ENCODE peak calls at places on chromosomes 5 and 9, in ten cellular contexts. D, X, S, V, Z, B, K, A, F and R are unnamed samples.

GRCh38 chr9:89359636-89360315 is 41.5 kb downstream of the SECISBP2 start:
- DNase-seq in D (no peak), X (no peak), S (peak), V (no peak), Z (no peak), B (no peak), K (no peak), A (no peak), F (no peak), R (no peak)

GRCh38 chr5:150624334-150625163 is 15.9 kb upstream of the SYNPO start:
- DNase-seq in D (peak), X (peak), S (peak), V (no peak), Z (peak), B (peak), K (peak), A (no peak), F (peak), R (peak)

GRCh38 chr5:143245929-143246561 is 157.4 kb downstream of the NR3C1 start:
- DNase-seq in D (no peak), X (no peak), S (peak), V (no peak), Z (no peak), B (peak), K (no peak), A (peak), F (no peak), R (peak)

GRCh38 chr5:120164989-120165388 is 299.1 kb upstream of the PRR16 start:
- DNase-seq in D (no peak), X (no peak), S (no peak), V (no peak), Z (no peak), B (no peak), K (no peak), A (no peak), F (no peak), R (no peak)

GRCh38 chr5:14465086-14465485 is 116.5 kb upstream of the OTULINL start:
- DNase-seq in D (no peak), X (no peak), S (no peak), V (no peak), Z (no peak), B (no peak), K (no peak), A (no peak), F (no peak), R (no peak)

GRCh38 chr9:127943746-127944145 is 6.1 kb upstream of the DPM2 start:
- DNase-seq in D (peak), X (peak), S (peak), V (peak), Z (peak), B (peak), K (peak), A (peak), F (peak), R (peak)

GRCh38 chr9:120846251-120846869 is 3.6 kb upstream of the PSMD5 start:
- DNase-seq in D (no peak), X (no peak), S (no peak), V (no peak), Z (no peak), B (no peak), K (no peak), A (no peak), F (no peak), R (no peak)

GRCh38 chr5:156534086-156534485 is 207.1 kb downstream of the SGCD start:
- DNase-seq in D (no peak), X (no peak), S (no peak), V (no peak), Z (no peak), B (no peak), K (no peak), A (no peak), F (no peak), R (no peak)

GRCh38 chr5:124634228-124634819 is 112.1 kb downstream of the ZNF608 start:
- DNase-seq in D (no peak), X (no peak), S (no peak), V (no peak), Z (no peak), B (no peak), K (no peak), A (no peak), F (no peak), R (no peak)

GRCh38 chr5:158819840-158820620 is 279.7 kb downstream of the EBF1 start:
- DNase-seq in D (no peak), X (peak), S (no peak), V (no peak), Z (no peak), B (peak), K (no peak), A (no peak), F (no peak), R (no peak)

GRCh38 chr5:82802954-82803353 is 274.2 kb downstream of the TMEM167A start:
- DNase-seq in D (no peak), X (no peak), S (no peak), V (no peak), Z (no peak), B (no peak), K (no peak), A (no peak), F (no peak), R (no peak)

GRCh38 chr9:108645520-108645919 is 210.3 kb downstream of the ACTL7B start:
- DNase-seq in D (no peak), X (no peak), S (no peak), V (no peak), Z (no peak), B (no peak), K (no peak), A (no peak), F (no peak), R (no peak)

GRCh38 chr5:31771045-31771444 is 132.1 kb downstream of the PDZD2 start:
- DNase-seq in D (no peak), X (no peak), S (no peak), V (no peak), Z (no peak), B (no peak), K (no peak), A (no peak), F (no peak), R (no peak)